ENCODE peak calls at places on chromosome 6, in four cellular contexts. Q, M, N and T are unnamed samples.

GRCh38 chr6:64012351-64013060 is 376.9 kb downstream of the PHF3 start:
- DNase-seq in Q (no peak), M (peak), N (no peak), T (no peak)

GRCh38 chr6:135875446-135875845 is 23.9 kb downstream of the PDE7B start:
- DNase-seq in Q (no peak), M (no peak), N (no peak), T (no peak)

GRCh38 chr6:13272131-13273046 is 55.9 kb downstream of the TBC1D7 start:
- DNase-seq in Q (peak), M (no peak), N (no peak), T (no peak)

GRCh38 chr6:89680150-89680549 is 41.6 kb upstream of the LYRM2 start:
- DNase-seq in Q (no peak), M (no peak), N (no peak), T (no peak)

GRCh38 chr6:159080217-159080976 is 35.6 kb upstream of the TAGAP start:
- DNase-seq in Q (no peak), M (no peak), N (no peak), T (no peak)

GRCh38 chr6:105678516-105678915 is 275.6 kb upstream of the PREP start:
- DNase-seq in Q (no peak), M (no peak), N (no peak), T (no peak)

GRCh38 chr6:4010682-4011081 is 68.3 kb downstream of the FAM217A start:
- DNase-seq in Q (peak), M (peak), N (no peak), T (no peak)

GRCh38 chr6:111791415-111791814 is 81.8 kb downstream of the FYN start:
- DNase-seq in Q (no peak), M (no peak), N (no peak), T (no peak)

GRCh38 chr6:135054238-135054574 is 416 bp downstream of the HBS1L start:
- DNase-seq in Q (peak), M (peak), N (no peak), T (no peak)

GRCh38 chr6:142367501-142368018 is 65.8 kb downstream of the ADGRG6 start:
- DNase-seq in Q (no peak), M (no peak), N (no peak), T (no peak)

GRCh38 chr6:8707956-8708772 is 272.8 kb upstream of the SLC35B3 start:
- DNase-seq in Q (no peak), M (peak), N (peak), T (peak)

GRCh38 chr6:68238097-68238597 is 396.9 kb upstream of the ADGRB3 start:
- DNase-seq in Q (no peak), M (no peak), N (no peak), T (no peak)

GRCh38 chr6:150720774-150721233 is 121.1 kb downstream of the PLEKHG1 start:
- DNase-seq in Q (no peak), M (no peak), N (no peak), T (peak)

GRCh38 chr6:22401206-22401605 is 104.4 kb upstream of the PRL start:
- DNase-seq in Q (no peak), M (no peak), N (no peak), T (no peak)

GRCh38 chr6:128569737-128570438 is 49.5 kb upstream of the PTPRK start:
- DNase-seq in Q (no peak), M (no peak), N (no peak), T (peak)

GRCh38 chr6:47648031-47648430 is 50.3 kb upstream of the ADGRF4 start:
- DNase-seq in Q (no peak), M (no peak), N (no peak), T (no peak)

GRCh38 chr6:154096834-154097233 is 57.8 kb downstream of the OPRM1 start:
- DNase-seq in Q (no peak), M (no peak), N (no peak), T (no peak)

GRCh38 chr6:26521485-26522391 is 16.4 kb upstream of the HMGN4 start:
- DNase-seq in Q (peak), M (no peak), N (peak), T (no peak)
- TF ChIP-seq YY1 in Q (peak), M (no peak), N (peak), T (no peak)

GRCh38 chr6:27966044-27966443 is 9.0 kb downstream of the OR2B6 start:
- DNase-seq in Q (no peak), M (no peak), N (no peak), T (no peak)
- TF ChIP-seq FOSL1 in Q (no peak), M (no peak), N (no peak), T (no peak)

GRCh38 chr6:109230444-109230843 is 135.1 kb downstream of the CEP57L1 start:
- DNase-seq in Q (no peak), M (no peak), N (no peak), T (no peak)
- TF ChIP-seq SRF in Q (no peak), M (no peak), N (no peak), T (no peak)

GRCh38 chr6:20817806-20818320 is 283.6 kb downstream of the CDKAL1 start:
- DNase-seq in Q (no peak), M (no peak), N (no peak), T (no peak)
- TF ChIP-seq YY1 in Q (no peak), M (no peak), N (no peak), T (no peak)